ENCODE peak calls at places on chromosomes 7 and 10, in five cellular contexts. Q is tibial nerve, W is A549, A is stomach, Z is thyroid gland. G is an unnamed sample.

GRCh38 chr10:29023678-29024077 is 265.2 kb upstream of the LYZL1 start:
- DNase-seq in Q (no peak), W (no peak), A (no peak), Z (no peak), G (no peak)

GRCh38 chr7:18177815-18178660 is 150.4 kb upstream of the PRPS1L1 start:
- DNase-seq in Q (no peak), W (no peak), A (peak; percentile 47), Z (no peak), G (no peak)

GRCh38 chr7:36607206-36607515 is 117.1 kb downstream of the AOAH start:
- DNase-seq in Q (no peak), W (no peak), A (no peak), Z (no peak), G (no peak)

GRCh38 chr7:28070311-28071055 is 110.1 kb downstream of the JAZF1 start:
- DNase-seq in Q (no peak), W (no peak), A (no peak), Z (no peak), G (no peak)

GRCh38 chr7:138127996-138128395 is 51.7 kb downstream of the AKR1D1 start:
- DNase-seq in Q (no peak), W (no peak), A (no peak), Z (no peak), G (no peak)

GRCh38 chr7:22426463-22427121 is 69.6 kb upstream of the RAPGEF5 start:
- DNase-seq in Q (no peak), W (no peak), A (no peak), Z (no peak), G (no peak)

GRCh38 chr10:125333209-125333591 is 172.8 kb upstream of the CTBP2 start:
- DNase-seq in Q (no peak), W (no peak), A (no peak), Z (no peak), G (no peak)

GRCh38 chr7:1742555-1743303 is 72.7 kb downstream of the ELFN1 start:
- DNase-seq in Q (peak; percentile 57), W (no peak), A (peak; percentile 76), Z (peak; percentile 44), G (peak; percentile 50)

GRCh38 chr7:153616808-153617207 is 435.4 kb upstream of the DPP6 start:
- DNase-seq in Q (no peak), W (no peak), A (no peak), Z (no peak), G (no peak)

GRCh38 chr7:19930851-19931250 is 157.4 kb upstream of the TMEM196 start:
- DNase-seq in Q (no peak), W (no peak), A (no peak), Z (no peak), G (no peak)

GRCh38 chr10:117477961-117478670 is 64.4 kb upstream of the EMX2 start:
- DNase-seq in Q (no peak), W (peak; percentile 47), A (no peak), Z (no peak), G (peak; percentile 33)

GRCh38 chr10:6621536-6621935 is 41.5 kb upstream of the PRKCQ start:
- DNase-seq in Q (no peak), W (no peak), A (no peak), Z (no peak), G (no peak)

GRCh38 chr10:46523881-46524470 is 32.5 kb downstream of the GPRIN2 start:
- DNase-seq in Q (no peak), W (peak; percentile 95), A (peak; percentile 28), Z (peak; percentile 86), G (no peak)

GRCh38 chr7:143256932-143257331 is 6.3 kb upstream of the GSTK1 start:
- DNase-seq in Q (no peak), W (no peak), A (no peak), Z (no peak), G (peak; percentile 56)

GRCh38 chr10:5812283-5813090 is 747 bp downstream of the GDI2 start:
- DNase-seq in Q (peak; percentile 27), W (peak; percentile 36), A (peak; percentile 58), Z (peak; percentile 60), G (peak; percentile 81)

GRCh38 chr7:157404845-157405481 is 68.2 kb downstream of the DNAJB6 start:
- DNase-seq in Q (no peak), W (peak; percentile 71), A (no peak), Z (no peak), G (peak; percentile 80)

GRCh38 chr10:117496616-117497028 is 45.9 kb upstream of the EMX2 start:
- DNase-seq in Q (peak; percentile 82), W (peak; percentile 70), A (peak; percentile 76), Z (peak; percentile 71), G (peak; percentile 85)

GRCh38 chr7:32364581-32364980 is 125.6 kb downstream of the LSM5 start:
- DNase-seq in Q (no peak), W (no peak), A (no peak), Z (no peak), G (no peak)

GRCh38 chr10:72319416-72320254 is 35.1 kb downstream of the DNAJB12 start:
- DNase-seq in Q (peak; percentile 89), W (peak; percentile 73), A (peak; percentile 93), Z (peak; percentile 95), G (peak; percentile 94)

GRCh38 chr10:116925061-116925460 is 75.8 kb downstream of the ENO4 start:
- DNase-seq in Q (no peak), W (no peak), A (no peak), Z (no peak), G (no peak)

GRCh38 chr10:132389631-132390454 is 7.2 kb upstream of the PWWP2B start:
- DNase-seq in Q (no peak), W (no peak), A (no peak), Z (no peak), G (no peak)

GRCh38 chr7:132437730-132438129 is 138.5 kb downstream of the PLXNA4 start:
- DNase-seq in Q (no peak), W (no peak), A (no peak), Z (peak; percentile 52), G (no peak)

GRCh38 chr7:114218283-114218682 is 196.3 kb upstream of the FOXP2 start:
- DNase-seq in Q (no peak), W (no peak), A (no peak), Z (no peak), G (no peak)

GRCh38 chr10:117768333-117769045 is 225.9 kb downstream of the EMX2 start:
- DNase-seq in Q (no peak), W (no peak), A (no peak), Z (no peak), G (no peak)

GRCh38 chr10:5930272-5930671 is 40.2 kb downstream of the FBH1 start:
- DNase-seq in Q (no peak), W (no peak), A (no peak), Z (no peak), G (no peak)

GRCh38 chr7:82443044-82443800 is at the start of gene CACNA2D1:
- DNase-seq in Q (no peak), W (peak; percentile 43), A (peak; percentile 27), Z (no peak), G (no peak)
- TF ChIP-seq POLR2A in Q (no peak), W (peak; percentile 91), A (no peak), Z (peak; percentile 70), G (no peak)

DNA sequence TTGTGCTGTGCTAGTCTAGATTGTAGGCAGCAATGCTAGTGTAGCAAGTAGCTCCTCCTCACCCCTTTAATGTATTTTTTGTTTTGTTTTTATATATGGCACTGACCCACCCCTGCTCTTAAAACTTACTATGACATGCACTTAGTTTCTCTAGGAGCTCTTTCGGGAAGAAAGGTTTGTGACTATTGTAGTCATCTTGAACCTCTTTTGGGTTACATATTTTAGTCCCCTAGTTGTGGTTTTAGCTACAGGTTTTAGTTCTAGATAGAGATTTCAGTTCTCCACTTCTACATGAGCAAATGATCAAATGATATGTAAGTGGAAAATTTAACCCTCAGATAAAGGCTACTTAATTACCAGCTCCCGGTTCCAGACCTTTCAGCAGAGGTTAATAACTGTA is 14.9 kb downstream of the MINPP1 start:
- DNase-seq in Q (no peak), W (no peak), A (no peak), Z (no peak), G (peak; percentile 25)
- TF ChIP-seq POLR2A in Q (no peak), W (no peak), A (no peak), Z (no peak), G (no peak)

GRCh38 chr7:50507898-50508470 is 57.2 kb downstream of the DDC start:
- DNase-seq in Q (no peak), W (no peak), A (no peak), Z (no peak), G (no peak)
- TF ChIP-seq POLR2A in Q (no peak), W (no peak), A (no peak), Z (no peak), G (no peak)

DNA sequence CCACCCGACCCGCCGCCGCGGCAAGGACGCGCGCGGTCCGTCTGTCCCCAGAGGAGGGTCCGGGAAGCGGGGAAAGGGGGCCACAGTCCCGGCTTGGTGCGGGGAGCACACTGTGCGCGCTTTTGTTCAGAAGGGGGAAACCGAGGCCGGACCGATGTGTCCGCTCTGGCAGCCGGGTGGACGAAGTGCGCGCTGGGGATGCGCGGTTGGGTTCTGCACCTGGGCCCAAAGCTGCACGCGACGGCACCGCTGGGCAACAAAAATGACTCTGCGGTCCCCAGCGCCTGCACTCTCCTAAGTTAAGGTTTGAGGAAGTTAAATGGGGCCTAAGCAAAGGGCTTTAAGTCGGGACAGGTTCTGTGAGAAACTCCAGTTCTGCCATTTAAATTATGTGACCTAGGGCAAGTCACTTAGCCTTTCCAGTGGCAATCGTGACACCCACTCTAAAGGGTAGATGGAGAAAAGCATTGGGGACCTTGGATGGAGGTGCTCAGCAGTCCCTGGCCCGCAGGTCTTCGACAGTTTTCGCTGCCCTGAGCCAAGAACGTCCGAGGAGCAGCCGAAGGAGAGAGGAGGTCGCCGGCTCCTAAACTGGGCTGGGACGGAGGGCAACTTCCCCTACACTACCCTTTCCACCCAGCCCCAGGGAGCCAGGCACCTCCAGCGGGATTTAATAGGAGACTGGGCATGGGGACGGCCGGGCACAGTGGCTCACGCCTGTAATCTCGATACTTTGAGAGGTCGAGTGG is 468 bp upstream of the ACBD5 start:
- DNase-seq in Q (no peak), W (no peak), A (peak; percentile 41), Z (no peak), G (peak; percentile 72)
- TF ChIP-seq POLR2A in Q (no peak), W (peak; percentile 21), A (no peak), Z (no peak), G (no peak)

GRCh38 chr10:44668336-44668735 is 242.8 kb upstream of the TMEM72 start:
- DNase-seq in Q (no peak), W (no peak), A (no peak), Z (no peak), G (no peak)
- TF ChIP-seq POLR2A in Q (no peak), W (no peak), A (no peak), Z (no peak), G (no peak)

G was measured in erythroblast.